ENCODE peak calls at places on chromosome 3, in seven cellular contexts. Q is islet precursor cell; O is neural crest cell; D is effector memory CD8-positive, alpha-beta T cell; J is skeletal muscle cell; U is HFF-Myc; R is HT1080. Y is an unnamed sample.
A peak's percentile ranks its signal among the peaks of the same experiment; 100 is the strongest.

GRCh38 chr3:190718691-190719090 is 143.8 kb downstream of the GMNC start:
- DNase-seq in R (peak; percentile 74), U (no peak), J (peak; percentile 71), O (no peak), Q (no peak), D (no peak), Y (no peak)

GRCh38 chr3:46936733-46937250 is 39.8 kb downstream of the CCDC12 start:
- DNase-seq in D (no peak), Q (no peak), R (peak; percentile 45), J (no peak), O (no peak), U (no peak), Y (no peak)

GRCh38 chr3:128021768-128022372 is 30.4 kb upstream of the SEC61A1 start:
- DNase-seq in O (no peak), J (no peak), U (no peak), Q (no peak), D (no peak), R (no peak), Y (no peak)

GRCh38 chr3:100002599-100003350 is 111.5 kb downstream of the FILIP1L start:
- DNase-seq in D (no peak), J (peak; percentile 90), U (peak; percentile 56), R (peak; percentile 90), Q (peak; percentile 93), O (no peak), Y (peak; percentile 8)

GRCh38 chr3:120028271-120029047 is 65.8 kb downstream of the GSK3B start:
- DNase-seq in R (no peak), U (no peak), D (no peak), O (no peak), J (no peak), Q (no peak), Y (no peak)

GRCh38 chr3:151483488-151483887 is 22.6 kb upstream of the IGSF10 start:
- DNase-seq in J (no peak), U (no peak), Q (no peak), D (no peak), O (no peak), R (no peak), Y (no peak)

GRCh38 chr3:49747792-49748480 is 24.2 kb upstream of the GMPPB start:
- DNase-seq in D (no peak), O (no peak), J (peak; percentile 48), Q (no peak), R (peak; percentile 69), U (no peak), Y (no peak)

GRCh38 chr3:95399580-95399979 is 1336.7 kb downstream of the NSUN3 start:
- DNase-seq in J (no peak), R (no peak), O (no peak), D (no peak), U (no peak), Q (no peak), Y (no peak)

GRCh38 chr3:124854027-124854426 is 33.1 kb downstream of the ITGB5 start:
- DNase-seq in R (no peak), U (peak; percentile 80), O (no peak), Q (no peak), D (no peak), J (peak; percentile 46), Y (no peak)

GRCh38 chr3:184289426-184289938 is 9.6 kb upstream of the PSMD2 start:
- DNase-seq in Q (peak; percentile 85), J (peak; percentile 8), D (peak; percentile 46), O (peak; percentile 56), U (peak; percentile 32), R (peak; percentile 75), Y (peak; percentile 42)

GRCh38 chr3:13299531-13300155 is 120.5 kb downstream of the NUP210 start:
- DNase-seq in D (no peak), O (no peak), U (no peak), Q (peak; percentile 74), R (no peak), J (no peak), Y (no peak)